ENCODE peak calls at places on chromosomes 12 and 14, in nine cellular contexts. Q is HCT116, C is OCI-LY7, I is DND-41, D is endothelial cell of umbilical vein, B is upper lobe of right lung, K is heart left ventricle, O is K562, S is transverse colon. X is an unnamed sample. For H3K4me1 and H3K9me3, the result is how much of the 10 kb centered on the place peaks cover.

GRCh38 chr14:22039938-22040780 is 366.5 kb upstream of the OR4E1 start:
- DNase-seq in Q (peak), C (peak), I (peak), D (peak), B (no peak), K (no peak), O (no peak), S (no peak), X (peak)

GRCh38 chr12:48788852-48789775 is at the start of gene ADCY6:
- DNase-seq in Q (peak), C (no peak), I (no peak), D (peak), B (peak), K (peak), O (peak), S (peak), X (peak)

GRCh38 chr12:62736596-62736995 is 198.4 kb downstream of the PPM1H start:
- DNase-seq in Q (no peak), C (no peak), I (no peak), D (no peak), B (no peak), K (no peak), O (no peak), S (no peak), X (no peak)

GRCh38 chr12:12333980-12334709 is 15.9 kb downstream of the MANSC1 start:
- DNase-seq in Q (peak), C (peak), I (peak), D (peak), B (peak), K (peak), O (peak), S (peak), X (peak)

GRCh38 chr12:106251636-106252035 is 3.8 kb upstream of the CKAP4 start:
- DNase-seq in Q (no peak), C (no peak), I (no peak), D (no peak), B (no peak), K (no peak), O (no peak), S (no peak), X (no peak)

GRCh38 chr14:44910826-44911225 is 50.9 kb downstream of the KLHL28 start:
- DNase-seq in Q (no peak), C (no peak), I (no peak), D (no peak), B (no peak), K (no peak), O (no peak), S (no peak), X (peak)

GRCh38 chr14:49594347-49595089 is 4.2 kb upstream of the LRR1 start:
- DNase-seq in Q (no peak), C (peak), I (no peak), D (peak), B (no peak), K (no peak), O (peak), S (peak), X (no peak)

GRCh38 chr14:90521930-90522483 is 125.2 kb downstream of the CALM1 start:
- DNase-seq in Q (no peak), C (no peak), I (no peak), D (no peak), B (no peak), K (no peak), O (no peak), S (no peak), X (no peak)

GRCh38 chr12:106080111-106080732 is 58.5 kb downstream of the NUAK1 start:
- DNase-seq in Q (no peak), C (no peak), I (no peak), D (peak), B (no peak), K (no peak), O (no peak), S (no peak), X (no peak)

GRCh38 chr12:44053550-44054243 is 217.8 kb downstream of the TMEM117 start:
- DNase-seq in Q (no peak), C (no peak), I (no peak), D (peak), B (no peak), K (peak), O (no peak), S (no peak), X (peak)

GRCh38 chr12:83016226-83016835 is 329.6 kb downstream of the TMTC2 start:
- DNase-seq in Q (peak), C (no peak), I (no peak), D (peak), B (no peak), K (no peak), O (peak), S (no peak), X (no peak)

GRCh38 chr14:36441283-36441682 is 78.7 kb downstream of the NKX2-1 start:
- DNase-seq in Q (no peak), C (no peak), I (no peak), D (no peak), B (no peak), K (no peak), O (no peak), S (no peak), X (peak)

GRCh38 chr14:95315579-95315978 is 4.1 kb downstream of the CLMN start:
- DNase-seq in Q (no peak), C (no peak), I (no peak), D (no peak), B (no peak), K (no peak), O (no peak), S (no peak), X (no peak)

GRCh38 chr14:36513012-36513420 is 7.0 kb downstream of the NKX2-1 start:
- DNase-seq in Q (no peak), C (no peak), I (no peak), D (no peak), B (no peak), K (no peak), O (no peak), S (no peak), X (no peak)

GRCh38 chr14:101969480-101969879 is 5.1 kb downstream of the DYNC1H1 start:
- DNase-seq in Q (no peak), C (peak), I (no peak), D (no peak), B (no peak), K (no peak), O (no peak), S (no peak), X (no peak)

GRCh38 chr14:29042546-29042945 is 276.0 kb downstream of the FOXG1 start:
- DNase-seq in Q (no peak), C (no peak), I (no peak), D (no peak), B (no peak), K (no peak), O (no peak), S (no peak), X (no peak)

GRCh38 chr12:55829967-55830600 is 697 bp upstream of the DNAJC14 start:
- DNase-seq in Q (no peak), C (peak), I (peak), D (peak), B (peak), K (peak), O (peak), S (peak), X (no peak)

GRCh38 chr12:84596276-84596675 is 316.3 kb downstream of the SLC6A15 start:
- DNase-seq in Q (no peak), C (no peak), I (no peak), D (no peak), B (no peak), K (no peak), O (no peak), S (no peak), X (peak)

GRCh38 chr12:132205271-132206092 is 61.2 kb downstream of the NOC4L start:
- DNase-seq in Q (no peak), C (no peak), I (no peak), D (no peak), B (no peak), K (no peak), O (no peak), S (no peak), X (no peak)

GRCh38 chr12:109278912-109279311 is 30.2 kb downstream of the FOXN4 start:
- DNase-seq in Q (no peak), C (no peak), I (no peak), D (no peak), B (no peak), K (no peak), O (no peak), S (no peak), X (no peak)

GRCh38 chr12:101813117-101813516 is 17.6 kb downstream of the GNPTAB start:
- DNase-seq in Q (no peak), C (no peak), I (no peak), D (no peak), B (no peak), K (no peak), O (no peak), S (no peak), X (no peak)

GRCh38 chr14:32710351-32711102 is 228.2 kb upstream of the NPAS3 start:
- DNase-seq in Q (no peak), C (no peak), I (no peak), D (no peak), B (no peak), K (no peak), O (no peak), S (no peak), X (no peak)
- H3K4me1 ChIP-seq in Q (under half), C (under half), I (under half), D (under half), B (under half), K (under half), O (under half), S (under half), X (under half)

GRCh38 chr14:106670006-106670405 is 1143.6 kb downstream of the TMEM121 start:
- DNase-seq in Q (no peak), C (no peak), I (peak), D (no peak), B (no peak), K (no peak), O (no peak), S (no peak), X (no peak)
- H3K9me3 ChIP-seq in Q (under half), C (under half), I (under half), D (under half), B (under half), K (under half), O (under half), S (under half), X (under half)

DNA sequence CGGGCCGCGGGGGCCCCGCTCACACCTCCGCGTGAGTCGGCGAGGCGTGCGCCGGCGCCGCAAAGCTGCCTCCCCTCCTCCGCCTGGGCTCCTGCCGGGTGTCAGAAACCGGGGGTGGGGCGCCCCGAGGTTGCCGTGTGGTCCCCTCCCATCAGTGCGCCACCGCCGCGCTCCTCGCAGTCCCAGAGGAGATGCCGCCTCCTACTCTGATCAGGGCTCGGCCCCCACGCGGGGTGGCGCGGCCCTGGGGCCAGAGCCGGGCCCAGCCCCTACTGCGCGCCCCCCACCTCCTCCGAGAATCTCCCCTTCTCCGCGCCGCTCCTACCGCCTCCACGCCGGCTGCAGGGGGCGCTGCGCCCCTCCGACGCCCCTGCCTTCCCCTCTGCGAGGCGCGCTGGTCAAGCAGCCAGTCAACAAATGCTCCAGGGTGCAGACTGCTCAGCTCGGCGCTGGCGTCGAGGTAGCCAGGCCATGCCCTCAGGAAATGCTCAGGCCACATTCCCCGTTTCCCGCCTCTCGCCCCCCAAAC is 467 bp upstream of the JAG2 start:
- DNase-seq in Q (no peak), C (peak), I (no peak), D (peak), B (no peak), K (peak), O (peak), S (no peak), X (peak)
- H3K4me3 ChIP-seq in Q (peak), C (peak), I (no peak), D (peak), B (peak), K (peak), O (peak), S (peak), X (peak)

DNA sequence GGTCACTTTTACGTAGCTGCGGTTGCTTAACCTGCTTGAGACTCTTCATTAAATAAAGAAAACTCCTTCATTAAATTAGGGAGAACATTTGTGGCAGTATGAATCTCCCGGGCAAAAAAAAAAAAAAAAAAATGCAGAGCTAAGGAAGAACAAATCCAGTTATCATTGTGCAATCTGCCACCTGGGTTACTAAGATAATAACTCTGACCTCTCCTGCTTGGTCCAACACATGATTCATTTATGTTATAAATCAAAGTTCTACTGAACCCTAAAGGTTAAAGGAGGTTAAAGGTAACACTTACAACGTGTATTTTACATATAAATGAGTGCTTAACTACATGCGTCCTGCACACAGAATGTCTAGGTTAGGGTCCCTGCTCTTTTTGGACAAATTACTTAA is 4.3 kb downstream of the TGFB3 start:
- DNase-seq in Q (no peak), C (no peak), I (no peak), D (no peak), B (no peak), K (no peak), O (no peak), S (no peak), X (no peak)
- H3K4me1 ChIP-seq in Q (under half), C (half or more), I (under half), D (under half), B (under half), K (under half), O (under half), S (under half), X (under half)

GRCh38 chr12:37547611-37548010 is 769.0 kb upstream of the ALG10B start:
- DNase-seq in Q (no peak), C (no peak), I (no peak), D (no peak), B (peak), K (no peak), O (peak), S (no peak), X (no peak)

GRCh38 chr12:37543966-37544668 is 772.5 kb upstream of the ALG10B start:
- DNase-seq in Q (no peak), C (no peak), I (no peak), D (no peak), B (no peak), K (no peak), O (no peak), S (no peak), X (no peak)

GRCh38 chr12:37545759-37546158 is 770.8 kb upstream of the ALG10B start:
- DNase-seq in Q (no peak), C (no peak), I (no peak), D (no peak), B (peak), K (no peak), O (no peak), S (no peak), X (no peak)

GRCh38 chr12:37546901-37547475 is 769.6 kb upstream of the ALG10B start:
- DNase-seq in Q (no peak), C (no peak), I (no peak), D (no peak), B (peak), K (no peak), O (no peak), S (no peak), X (no peak)

GRCh38 chr12:37546206-37546605 is 770.4 kb upstream of the ALG10B start:
- DNase-seq in Q (no peak), C (no peak), I (no peak), D (no peak), B (peak), K (no peak), O (no peak), S (no peak), X (no peak)
- H3K9me3 ChIP-seq in Q (under half), C (under half), I (under half), D (under half), B (under half), K (under half), O (under half), S (under half), X (under half)

GRCh38 chr12:51972849-51973273 is 21.4 kb downstream of the ACVR1B start:
- DNase-seq in Q (no peak), C (no peak), I (no peak), D (peak), B (peak), K (no peak), O (peak), S (peak), X (no peak)

GRCh38 chr12:51970904-51971646 is 19.6 kb downstream of the ACVR1B start:
- DNase-seq in Q (no peak), C (peak), I (no peak), D (peak), B (no peak), K (no peak), O (peak), S (peak), X (no peak)

GRCh38 chr12:51971679-51972423 is 20.4 kb downstream of the ACVR1B start:
- DNase-seq in Q (no peak), C (no peak), I (no peak), D (peak), B (no peak), K (no peak), O (no peak), S (no peak), X (no peak)

GRCh38 chr12:51973560-51973959 is 22.1 kb downstream of the ACVR1B start:
- DNase-seq in Q (no peak), C (no peak), I (no peak), D (peak), B (no peak), K (no peak), O (no peak), S (no peak), X (no peak)

GRCh38 chr12:51972424-51972812 is 20.9 kb downstream of the ACVR1B start:
- DNase-seq in Q (no peak), C (no peak), I (no peak), D (no peak), B (no peak), K (no peak), O (no peak), S (no peak), X (no peak)
- H3K4me3 ChIP-seq in Q (no peak), C (no peak), I (no peak), D (no peak), B (no peak), K (no peak), O (no peak), S (no peak), X (no peak)

X was measured in HAP-1.